ENCODE peak calls at places on chromosomes 16 and 17, in nine cellular contexts. J, R, N, P, D, O, E, G and C are unnamed samples.

GRCh38 chr17:4950075-4950756 is 703 bp upstream of the ENO3 start:
- DNase-seq in J (peak; percentile 48), R (peak; percentile 11), N (peak; percentile 84), P (peak; percentile 92), D (no peak), O (peak; percentile 85), E (no peak), G (peak; percentile 55), C (no peak)

GRCh38 chr17:57557363-57557762 is 187.7 kb downstream of the CCDC182 start:
- DNase-seq in J (no peak), R (peak; percentile 11), N (no peak), P (no peak), D (no peak), O (no peak), E (no peak), G (no peak), C (no peak)

GRCh38 chr16:1564325-1564724 is 30.9 kb downstream of the TMEM204 start:
- DNase-seq in J (no peak), R (no peak), N (no peak), P (no peak), D (no peak), O (no peak), E (no peak), G (peak; percentile 51), C (no peak)

GRCh38 chr16:74868035-74868434 is 93.4 kb upstream of the FA2H start:
- DNase-seq in J (no peak), R (no peak), N (no peak), P (no peak), D (no peak), O (no peak), E (no peak), G (no peak), C (no peak)

GRCh38 chr17:38871247-38871991 is 1.6 kb downstream of the LASP1 start:
- DNase-seq in J (peak; percentile 94), R (peak; percentile 81), N (peak; percentile 58), P (no peak), D (peak; percentile 77), O (peak; percentile 79), E (peak; percentile 71), G (peak; percentile 89), C (peak; percentile 52)

GRCh38 chr16:68069511-68070248 is 15.5 kb upstream of the NFATC3 start:
- DNase-seq in J (peak; percentile 69), R (no peak), N (peak; percentile 78), P (peak; percentile 84), D (no peak), O (peak; percentile 80), E (no peak), G (no peak), C (no peak)

GRCh38 chr17:58965221-58965620 is 141.5 kb downstream of the TRIM37 start:
- DNase-seq in J (no peak), R (no peak), N (no peak), P (no peak), D (no peak), O (no peak), E (no peak), G (no peak), C (peak; percentile 13)

GRCh38 chr17:20074001-20074400 is 64.8 kb downstream of the SPECC1 start:
- DNase-seq in J (peak; percentile 14), R (no peak), N (no peak), P (no peak), D (no peak), O (no peak), E (no peak), G (no peak), C (no peak)

GRCh38 chr17:1490643-1491405 is 1.7 kb downstream of the MYO1C start:
- DNase-seq in J (peak; percentile 71), R (peak; percentile 46), N (peak; percentile 85), P (peak; percentile 92), D (no peak), O (peak; percentile 91), E (peak; percentile 39), G (peak; percentile 83), C (no peak)

GRCh38 chr16:2039286-2040030 is 8.2 kb downstream of the NTHL1 start:
- DNase-seq in J (peak; percentile 77), R (peak; percentile 81), N (peak; percentile 96), P (peak; percentile 94), D (peak; percentile 70), O (peak; percentile 83), E (peak; percentile 36), G (peak; percentile 41), C (peak; percentile 16)

GRCh38 chr16:19583665-19584300 is 28.3 kb downstream of the VPS35L start:
- DNase-seq in J (peak; percentile 49), R (peak; percentile 58), N (no peak), P (no peak), D (no peak), O (no peak), E (peak; percentile 48), G (peak; percentile 51), C (peak; percentile 29)

GRCh38 chr17:29135464-29135863 is 44.7 kb downstream of the MYO18A start:
- DNase-seq in J (no peak), R (no peak), N (no peak), P (no peak), D (no peak), O (no peak), E (no peak), G (no peak), C (no peak)

GRCh38 chr16:25922438-25922837 is 230.7 kb downstream of the HS3ST4 start:
- DNase-seq in J (no peak), R (no peak), N (no peak), P (no peak), D (no peak), O (no peak), E (no peak), G (no peak), C (no peak)

GRCh38 chr17:39867891-39868553 is at the start of gene ZPBP2:
- DNase-seq in J (no peak), R (no peak), N (no peak), P (peak; percentile 68), D (no peak), O (peak; percentile 59), E (no peak), G (no peak), C (no peak)

GRCh38 chr16:13254998-13255614 is 353.7 kb downstream of the SHISA9 start:
- DNase-seq in J (no peak), R (no peak), N (no peak), P (no peak), D (no peak), O (no peak), E (no peak), G (no peak), C (no peak)

GRCh38 chr16:9836118-9836736 is 346.0 kb downstream of the GRIN2A start:
- DNase-seq in J (peak; percentile 6), R (peak; percentile 25), N (no peak), P (no peak), D (no peak), O (no peak), E (peak; percentile 33), G (peak; percentile 39), C (peak; percentile 24)

GRCh38 chr17:78965369-78965982 is 14.2 kb downstream of the LGALS3BP start:
- DNase-seq in J (no peak), R (no peak), N (no peak), P (no peak), D (no peak), O (no peak), E (no peak), G (no peak), C (no peak)

GRCh38 chr16:65500007-65500406 is 378.1 kb upstream of the CDH11 start:
- DNase-seq in J (no peak), R (peak; percentile 4), N (no peak), P (no peak), D (no peak), O (no peak), E (peak; percentile 69), G (no peak), C (peak; percentile 56)

GRCh38 chr17:42866216-42866615 is 15.2 kb downstream of the AOC3 start:
- DNase-seq in J (no peak), R (no peak), N (no peak), P (peak; percentile 16), D (no peak), O (no peak), E (no peak), G (no peak), C (no peak)

GRCh38 chr17:35350493-35350892 is 22.9 kb downstream of the SLFN11 start:
- DNase-seq in J (no peak), R (no peak), N (no peak), P (no peak), D (no peak), O (no peak), E (no peak), G (no peak), C (no peak)
- H3K9me3 ChIP-seq in J (no peaks in the 10 kb centered on the region), R (no peaks in the 10 kb centered on the region), N (no peaks in the 10 kb centered on the region), P (no peaks in the 10 kb centered on the region), D (no peaks in the 10 kb centered on the region), O (no peaks in the 10 kb centered on the region), E (no peaks in the 10 kb centered on the region), G (no peaks in the 10 kb centered on the region), C (no peaks in the 10 kb centered on the region)

GRCh38 chr17:77546772-77547201 is 406.0 kb downstream of the SEC14L1 start:
- DNase-seq in J (no peak), R (no peak), N (no peak), P (no peak), D (no peak), O (no peak), E (peak; percentile 21), G (no peak), C (peak; percentile 18)
- TF ChIP-seq CTCF in J (no peak), R (no peak), N (no peak), P (no peak), D (no peak), O (no peak), E (no peak), G (no peak), C (no peak)

GRCh38 chr17:18237461-18237860 is 12.0 kb downstream of the LLGL1 start:
- DNase-seq in J (no peak), R (no peak), N (no peak), P (peak; percentile 46), D (no peak), O (no peak), E (no peak), G (no peak), C (no peak)

GRCh38 chr17:18235743-18236256 is 10.4 kb downstream of the LLGL1 start:
- DNase-seq in J (no peak), R (peak; percentile 72), N (no peak), P (no peak), D (no peak), O (no peak), E (peak; percentile 80), G (no peak), C (peak; percentile 67)

GRCh38 chr17:18233803-18234518 is 8.5 kb downstream of the LLGL1 start:
- DNase-seq in J (no peak), R (no peak), N (no peak), P (no peak), D (no peak), O (no peak), E (no peak), G (no peak), C (no peak)

GRCh38 chr17:18236494-18236893 is 11.1 kb downstream of the LLGL1 start:
- DNase-seq in J (no peak), R (no peak), N (no peak), P (peak; percentile 58), D (no peak), O (no peak), E (no peak), G (no peak), C (no peak)

GRCh38 chr17:18234853-18235380 is 9.5 kb downstream of the LLGL1 start:
- DNase-seq in J (no peak), R (no peak), N (no peak), P (no peak), D (no peak), O (no peak), E (no peak), G (no peak), C (no peak)
- H3K27ac ChIP-seq in J (no peak overlapping the region), R (peak overlapping the region; percentile 90), N (no peak overlapping the region), P (no peak overlapping the region), D (no peak overlapping the region), O (no peak overlapping the region), E (no peak overlapping the region), G (no peak overlapping the region), C (peak overlapping the region; percentile 79)

GRCh38 chr17:52482271-52482670 is 323.8 kb upstream of the CA10 start:
- DNase-seq in J (no peak), R (no peak), N (no peak), P (no peak), D (no peak), O (no peak), E (no peak), G (no peak), C (no peak)
- H3K9me3 ChIP-seq in J (no peaks in the 10 kb centered on the region), R (peaks cover 25% of the 10 kb centered on the region), N (peaks cover 6% of the 10 kb centered on the region), P (no peaks in the 10 kb centered on the region), D (no peaks in the 10 kb centered on the region), O (no peaks in the 10 kb centered on the region), E (no peaks in the 10 kb centered on the region), G (no peaks in the 10 kb centered on the region), C (no peaks in the 10 kb centered on the region)